ENCODE peak calls at places on chromosome 17, in seven cellular contexts. U, N, R, L, W, I and A are unnamed samples.

GRCh38 chr17:41553176-41553575 is 18.7 kb downstream of the KRT9 start:
- DNase-seq in W (no peak), R (no peak), L (no peak), I (no peak), N (no peak), U (no peak), A (no peak)

GRCh38 chr17:28057731-28058246 is 15.3 kb downstream of the NLK start:
- DNase-seq in R (no peak), I (no peak), W (no peak), U (no peak), N (peak; percentile 52), L (no peak), A (no peak)

GRCh38 chr17:61942085-61942484 is 14.3 kb upstream of the INTS2 start:
- DNase-seq in L (no peak), I (no peak), R (no peak), N (no peak), W (no peak), U (no peak), A (no peak)

GRCh38 chr17:67066717-67067116 is 22.4 kb downstream of the CACNG1 start:
- DNase-seq in W (no peak), N (no peak), R (no peak), U (no peak), I (no peak), L (no peak), A (no peak)

GRCh38 chr17:69175812-69176517 is 34.3 kb upstream of the ABCA6 start:
- DNase-seq in U (no peak), I (no peak), L (no peak), W (no peak), N (peak; percentile 19), R (no peak), A (no peak)

GRCh38 chr17:42421479-42422332 is 1.4 kb downstream of the CAVIN1 start:
- DNase-seq in W (peak; percentile 34), N (no peak), L (peak; percentile 23), U (no peak), I (peak; percentile 36), R (peak; percentile 28), A (no peak)

GRCh38 chr17:76914937-76915336 is 46.7 kb downstream of the MGAT5B start:
- DNase-seq in N (no peak), L (no peak), R (no peak), U (no peak), W (no peak), I (no peak), A (no peak)

GRCh38 chr17:46198233-46198632 is 5.0 kb upstream of the KANSL1 start:
- DNase-seq in U (no peak), W (no peak), N (no peak), I (no peak), R (no peak), L (no peak), A (no peak)

GRCh38 chr17:6471531-6472465 is 27.5 kb downstream of the PIMREG start:
- DNase-seq in W (no peak), N (no peak), L (no peak), I (no peak), U (no peak), R (no peak), A (no peak)

GRCh38 chr17:1229354-1229890 is 40.8 kb upstream of the BHLHA9 start:
- DNase-seq in I (peak; percentile 34), W (peak; percentile 31), N (peak; percentile 81), R (peak; percentile 71), U (no peak), L (peak; percentile 30), A (peak; percentile 88)

GRCh38 chr17:72576289-72576759 is 455.5 kb downstream of the SOX9 start:
- DNase-seq in W (peak; percentile 29), U (no peak), N (no peak), L (no peak), I (no peak), R (no peak), A (no peak)

GRCh38 chr17:41972571-41973411 is 6.2 kb downstream of the CNP start:
- DNase-seq in N (no peak), R (peak; percentile 82), W (no peak), U (no peak), L (no peak), I (no peak), A (peak; percentile 86)

GRCh38 chr17:20116683-20117309 is 107.6 kb downstream of the SPECC1 start:
- DNase-seq in N (peak; percentile 17), I (peak; percentile 79), W (peak; percentile 60), L (peak; percentile 81), U (peak; percentile 1), R (peak; percentile 39), A (peak; percentile 41)

GRCh38 chr17:10114931-10115535 is 83.4 kb downstream of the GAS7 start:
- DNase-seq in W (no peak), N (peak; percentile 95), U (peak; percentile 21), L (peak; percentile 32), R (peak; percentile 69), I (no peak), A (peak; percentile 63)

GRCh38 chr17:59842901-59843652 is 49.7 kb downstream of the TUBD1 start:
- DNase-seq in U (no peak), W (no peak), L (no peak), R (peak; percentile 74), N (no peak), I (no peak), A (peak; percentile 82)

GRCh38 chr17:8117980-8118768 is at the start of gene ALOXE3:
- DNase-seq in N (no peak), U (no peak), I (no peak), L (no peak), W (peak; percentile 42), R (peak; percentile 58), A (peak; percentile 80)

GRCh38 chr17:49723423-49723822 is 15.7 kb upstream of the SLC35B1 start:
- DNase-seq in W (no peak), L (no peak), U (no peak), I (peak; percentile 19), R (no peak), N (peak; percentile 80), A (no peak)

GRCh38 chr17:32445976-32446375 is 1.7 kb downstream of the PSMD11 start:
- DNase-seq in U (no peak), W (no peak), N (no peak), L (no peak), I (no peak), R (no peak), A (no peak)

GRCh38 chr17:4232168-4232813 is 31.5 kb downstream of the ANKFY1 start:
- DNase-seq in R (no peak), I (no peak), U (no peak), N (no peak), L (no peak), W (no peak), A (no peak)

GRCh38 chr17:17849147-17849820 is 12.5 kb upstream of the SREBF1 start:
- DNase-seq in L (peak; percentile 77), I (no peak), R (peak; percentile 62), N (peak; percentile 72), W (no peak), U (peak; percentile 57), A (peak; percentile 87)

GRCh38 chr17:37689317-37689716 is 46.1 kb upstream of the DDX52 start:
- DNase-seq in R (no peak), U (no peak), L (no peak), W (no peak), I (no peak), N (no peak), A (no peak)

GRCh38 chr17:2853722-2854580 is 57.7 kb downstream of the RAP1GAP2 start:
- DNase-seq in W (peak; percentile 50), L (peak; percentile 35), R (peak; percentile 55), U (no peak), I (peak; percentile 60), N (no peak), A (peak; percentile 64)

GRCh38 chr17:55496094-55496881 is 15.0 kb downstream of the SMIM36 start:
- DNase-seq in N (peak; percentile 65), I (no peak), W (no peak), R (no peak), L (no peak), U (no peak), A (peak; percentile 50)

GRCh38 chr17:68310141-68310540 is 18.8 kb downstream of the ARSG start:
- DNase-seq in U (no peak), R (no peak), W (no peak), L (peak; percentile 26), I (no peak), N (no peak), A (no peak)

GRCh38 chr17:32671891-32672290 is 185.1 kb downstream of the CDK5R1 start:
- DNase-seq in W (no peak), R (peak; percentile 60), I (no peak), L (no peak), N (no peak), U (no peak), A (peak; percentile 49)

GRCh38 chr17:42843358-42843934 is 934 bp upstream of the AOC2 start:
- DNase-seq in U (no peak), R (no peak), W (peak; percentile 46), N (peak; percentile 42), L (no peak), I (peak; percentile 63), A (no peak)

GRCh38 chr17:74150428-74151025 is 53.0 kb upstream of the RPL38 start:
- DNase-seq in R (no peak), W (no peak), L (no peak), U (no peak), N (no peak), I (no peak), A (no peak)

GRCh38 chr17:32007463-32008298 is 498 bp downstream of the LRRC37B start:
- DNase-seq in W (peak; percentile 28), N (peak; percentile 39), L (peak; percentile 63), I (peak; percentile 60), R (no peak), U (peak; percentile 13), A (no peak)

GRCh38 chr17:323721-324139 is 28.9 kb downstream of the RPH3AL start:
- DNase-seq in W (no peak), R (no peak), U (no peak), I (no peak), N (no peak), L (no peak), A (no peak)

GRCh38 chr17:17491546-17491988 is 4.6 kb downstream of the RASD1 start:
- DNase-seq in W (no peak), I (no peak), R (no peak), N (no peak), U (no peak), L (no peak), A (no peak)

GRCh38 chr17:36920032-36921000 is 17.0 kb upstream of the LHX1 start:
- DNase-seq in I (peak; percentile 72), R (no peak), U (no peak), W (no peak), L (no peak), N (no peak), A (no peak)

GRCh38 chr17:74097461-74098131 is 105.9 kb upstream of the RPL38 start:
- DNase-seq in I (no peak), R (no peak), L (no peak), U (no peak), N (no peak), W (no peak), A (no peak)

GRCh38 chr17:47604268-47604927 is 45.3 kb upstream of the KPNB1 start:
- DNase-seq in I (no peak), R (no peak), N (no peak), W (no peak), L (no peak), U (no peak), A (no peak)

GRCh38 chr17:5282639-5283217 is 644 bp downstream of the RABEP1 start:
- DNase-seq in L (no peak), R (no peak), N (peak; percentile 6), W (peak; percentile 16), U (peak; percentile 23), I (peak; percentile 19), A (no peak)

GRCh38 chr17:82330322-82331239 is 3.0 kb downstream of the SECTM1 start:
- DNase-seq in W (no peak), R (no peak), U (no peak), I (peak; percentile 59), N (peak; percentile 37), L (no peak), A (peak; percentile 81)

GRCh38 chr17:19313066-19313745 is 49.3 kb downstream of the B9D1 start:
- DNase-seq in R (no peak), L (no peak), U (no peak), W (no peak), N (no peak), I (no peak), A (no peak)